ENCODE peak calls at places on chromosome 21, in five cellular contexts. J is stomach, L is cardiac muscle cell, R is psoas muscle, F is lower leg skin. S is an unnamed sample.

GRCh38 chr21:39010629-39011404 is 172.4 kb downstream of the PSMG1 start:
- DNase-seq in J (no peak), L (no peak), R (no peak), F (no peak), S (no peak)

GRCh38 chr21:30072496-30072895 is 94.1 kb downstream of the CLDN17 start:
- DNase-seq in J (peak; percentile 27), L (peak; percentile 50), R (no peak), F (no peak), S (peak; percentile 50)

GRCh38 chr21:43866233-43866632 is 1.2 kb downstream of the AGPAT3 start:
- DNase-seq in J (no peak), L (peak; percentile 56), R (peak; percentile 72), F (no peak), S (no peak)

GRCh38 chr21:43346551-43346950 is 80.4 kb downstream of the SIK1 start:
- DNase-seq in J (no peak), L (no peak), R (no peak), F (no peak), S (no peak)

GRCh38 chr21:31111093-31111492 is 72.8 kb upstream of the KRTAP19-8 start:
- DNase-seq in J (no peak), L (no peak), R (no peak), F (no peak), S (no peak)

GRCh38 chr21:23858878-23859277 is 1748.4 kb downstream of the MRPL39 start:
- DNase-seq in J (no peak), L (no peak), R (no peak), F (no peak), S (no peak)

GRCh38 chr21:35485364-35485763 is 436.3 kb upstream of the RUNX1 start:
- DNase-seq in J (no peak), L (no peak), R (no peak), F (no peak), S (no peak)

GRCh38 chr21:41610042-41610839 is 102.3 kb upstream of the TMPRSS2 start:
- DNase-seq in J (peak; percentile 78), L (peak; percentile 76), R (no peak), F (peak; percentile 83), S (no peak)

GRCh38 chr21:36917487-36918158 is 48.8 kb downstream of the HLCS start:
- DNase-seq in J (peak; percentile 40), L (peak; percentile 66), R (no peak), F (peak; percentile 67), S (no peak)

GRCh38 chr21:45916011-45916840 is 65.3 kb upstream of the COL6A1 start:
- DNase-seq in J (no peak), L (no peak), R (no peak), F (no peak), S (no peak)

GRCh38 chr21:25960423-25960822 is 210.1 kb downstream of the APP start:
- DNase-seq in J (no peak), L (no peak), R (no peak), F (no peak), S (peak; percentile 25)

GRCh38 chr21:27476696-27477095 is 509.8 kb upstream of the ADAMTS5 start:
- DNase-seq in J (no peak), L (peak; percentile 67), R (no peak), F (no peak), S (no peak)

GRCh38 chr21:45525910-45526306 is 16.3 kb downstream of the SLC19A1 start:
- DNase-seq in J (peak; percentile 14), L (no peak), R (peak; percentile 26), F (peak; percentile 80), S (no peak)

GRCh38 chr21:38470762-38471161 is 27.5 kb downstream of the ERG start:
- DNase-seq in J (no peak), L (peak; percentile 61), R (no peak), F (no peak), S (no peak)

GRCh38 chr21:29196664-29197052 is 66.2 kb downstream of the MAP3K7CL start:
- DNase-seq in J (no peak), L (no peak), R (no peak), F (no peak), S (no peak)

GRCh38 chr21:41743321-41744027 is 23.4 kb downstream of the RIPK4 start:
- DNase-seq in J (no peak), L (no peak), R (no peak), F (no peak), S (no peak)

GRCh38 chr21:31383770-31384169 is 39.7 kb upstream of the TIAM1 start:
- DNase-seq in J (no peak), L (no peak), R (no peak), F (no peak), S (no peak)

GRCh38 chr21:36236052-36236730 is 79.6 kb downstream of the DOP1B start:
- DNase-seq in J (no peak), L (no peak), R (no peak), F (no peak), S (no peak)

GRCh38 chr21:27202301-27202700 is 235.4 kb upstream of the ADAMTS5 start:
- DNase-seq in J (no peak), L (no peak), R (no peak), F (no peak), S (no peak)

GRCh38 chr21:32826317-32827167 is 55.0 kb upstream of the PAXBP1 start:
- DNase-seq in J (no peak), L (peak; percentile 77), R (no peak), F (no peak), S (peak; percentile 15)

GRCh38 chr21:31011412-31011811 is 26.9 kb downstream of the KRTAP19-8 start:
- DNase-seq in J (no peak), L (no peak), R (no peak), F (no peak), S (no peak)

GRCh38 chr21:29002442-29003144 is 9.9 kb upstream of the LTN1 start:
- DNase-seq in J (peak; percentile 96), L (peak; percentile 98), R (peak; percentile 98), F (peak; percentile 99), S (peak; percentile 94)

GRCh38 chr21:37281993-37282392 is 14.9 kb upstream of the VPS26C start:
- DNase-seq in J (no peak), L (no peak), R (no peak), F (peak; percentile 73), S (no peak)